ENCODE peak calls at places on chromosomes 5 and 9, in six cellular contexts. H is DND-41, M is GM23248, N is right lobe of liver, C is fibroblast of lung, G is heart left ventricle. U is an unnamed sample. For H3K4me1 and H3K9me3, the result is how much of the 10 kb centered on the place peaks cover.

GRCh38 chr5:77637170-77638074 is 1.1 kb downstream of the OTP start:
- DNase-seq in M (no peak), N (no peak), C (no peak), G (no peak), H (no peak), U (no peak)

GRCh38 chr5:144028058-144028457 is 142.4 kb downstream of the YIPF5 start:
- DNase-seq in H (no peak), N (no peak), M (peak), G (peak), C (peak), U (no peak)

GRCh38 chr9:33042528-33042927 is 17.5 kb downstream of the DNAJA1 start:
- DNase-seq in N (no peak), M (peak), G (no peak), H (no peak), C (no peak), U (no peak)

GRCh38 chr9:131636593-131636992 is 91.3 kb downstream of the PRRT1B start:
- DNase-seq in H (no peak), G (no peak), N (no peak), M (no peak), C (no peak), U (no peak)

GRCh38 chr9:10605388-10605787 is 7.4 kb downstream of the PTPRD start:
- DNase-seq in C (no peak), H (no peak), G (no peak), N (no peak), M (no peak), U (no peak)

GRCh38 chr9:114512337-114512874 is 7.1 kb upstream of the WHRN start:
- DNase-seq in M (no peak), H (no peak), N (no peak), C (no peak), G (no peak), U (no peak)

GRCh38 chr9:24817756-24818155 is 272.1 kb upstream of the IZUMO3 start:
- DNase-seq in H (no peak), C (no peak), N (no peak), M (no peak), G (no peak), U (no peak)

GRCh38 chr9:124810513-124811355 is 33.8 kb downstream of the OLFML2A start:
- DNase-seq in N (no peak), G (peak), C (peak), M (peak), H (no peak), U (no peak)

GRCh38 chr5:54695198-54695966 is 177.8 kb downstream of the SNX18 start:
- DNase-seq in C (peak), M (no peak), H (no peak), G (no peak), N (no peak), U (no peak)

GRCh38 chr5:20972419-20972925 is 984.5 kb upstream of the CDH18 start:
- DNase-seq in M (no peak), G (peak), N (no peak), H (no peak), C (peak), U (no peak)

GRCh38 chr5:84564311-84564710 is 179.6 kb upstream of the EDIL3 start:
- DNase-seq in N (no peak), M (no peak), C (peak), H (no peak), G (no peak), U (no peak)

GRCh38 chr9:134971196-134971595 is 53.5 kb upstream of the FCN1 start:
- DNase-seq in C (no peak), N (peak), M (no peak), G (no peak), H (no peak), U (no peak)

GRCh38 chr5:83583859-83584258 is 112.3 kb downstream of the VCAN start:
- DNase-seq in G (no peak), H (no peak), N (no peak), M (peak), C (peak), U (no peak)

GRCh38 chr9:132020845-132021510 is 58.7 kb downstream of the MED27 start:
- DNase-seq in M (no peak), H (no peak), G (no peak), C (peak), N (no peak), U (no peak)

GRCh38 chr9:101716629-101717028 is 21.8 kb downstream of the GRIN3A start:
- DNase-seq in H (no peak), N (no peak), G (peak), M (peak), C (no peak), U (no peak)

GRCh38 chr9:21590058-21590996 is 108.2 kb upstream of the IFNE start:
- DNase-seq in M (peak), C (peak), G (no peak), H (no peak), N (no peak), U (no peak)

GRCh38 chr9:116691607-116692006 is 4.5 kb downstream of the TRIM32 start:
- DNase-seq in N (no peak), M (no peak), C (no peak), G (no peak), H (no peak), U (peak)

GRCh38 chr5:118115791-118116190 is 872.6 kb downstream of the DTWD2 start:
- DNase-seq in C (peak), N (no peak), H (no peak), M (no peak), G (no peak), U (no peak)

GRCh38 chr5:89580976-89581375 is 698.0 kb upstream of the MEF2C start:
- DNase-seq in H (no peak), N (no peak), C (no peak), M (no peak), G (no peak), U (no peak)

GRCh38 chr9:95063300-95063699 is 254.2 kb downstream of the FANCC start:
- DNase-seq in H (no peak), M (no peak), G (no peak), C (no peak), N (no peak), U (no peak)

GRCh38 chr5:74977475-74977874 is 74.9 kb downstream of the GCNT4 start:
- DNase-seq in M (no peak), C (no peak), H (no peak), N (no peak), G (no peak), U (no peak)

GRCh38 chr5:137612576-137612975 is 113.5 kb upstream of the SPOCK1 start:
- DNase-seq in M (no peak), N (no peak), C (no peak), G (no peak), H (no peak), U (no peak)

GRCh38 chr9:136700959-136701664 is 11.3 kb upstream of the DIPK1B start:
- DNase-seq in H (no peak), N (no peak), G (no peak), C (no peak), M (no peak), U (peak)

GRCh38 chr5:54889826-54890225 is 95.6 kb downstream of the ESM1 start:
- DNase-seq in H (no peak), G (no peak), C (peak), N (no peak), M (peak), U (no peak)

GRCh38 chr5:41347569-41347968 is 134.2 kb upstream of the C6 start:
- DNase-seq in N (no peak), C (no peak), M (no peak), G (no peak), H (no peak), U (no peak)

GRCh38 chr5:116654890-116655289 is 80.3 kb upstream of the SEMA6A start:
- DNase-seq in H (no peak), C (no peak), G (no peak), N (no peak), M (no peak), U (no peak)

GRCh38 chr5:116651653-116652052 is 77.0 kb upstream of the SEMA6A start:
- DNase-seq in N (no peak), H (no peak), C (no peak), M (no peak), G (no peak), U (no peak)

GRCh38 chr5:116650964-116651363 is 76.3 kb upstream of the SEMA6A start:
- DNase-seq in N (no peak), C (no peak), G (no peak), M (no peak), H (no peak), U (no peak)

GRCh38 chr5:116652196-116652729 is 77.6 kb upstream of the SEMA6A start:
- DNase-seq in M (peak), C (peak), H (no peak), G (peak), N (no peak), U (no peak)

DNA sequence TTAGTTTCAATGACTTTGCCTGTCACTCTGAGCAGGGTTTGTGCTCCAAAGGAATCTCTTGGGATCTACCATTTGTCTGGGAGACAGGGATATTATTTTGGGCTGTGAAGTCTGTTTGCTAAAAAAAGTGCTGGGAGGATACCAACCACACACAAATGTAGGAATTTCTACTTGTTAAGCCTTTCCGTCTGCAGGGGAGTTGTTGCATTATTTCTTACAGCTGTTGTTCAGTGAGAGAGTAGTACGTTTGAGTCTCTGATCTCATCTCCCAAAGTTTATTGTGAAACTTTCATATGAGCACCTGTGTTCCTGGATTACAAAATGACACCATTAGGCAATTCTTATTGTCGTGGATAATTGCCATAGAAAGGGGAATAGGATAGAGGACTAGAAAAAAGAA is 78.3 kb upstream of the SEMA6A start:
- DNase-seq in H (no peak), G (no peak), C (peak), N (no peak), M (no peak), U (no peak)
- H3K4me1 ChIP-seq in H (under half), G (under half), C (under half), N (under half), M (under half), U (under half)

DNA sequence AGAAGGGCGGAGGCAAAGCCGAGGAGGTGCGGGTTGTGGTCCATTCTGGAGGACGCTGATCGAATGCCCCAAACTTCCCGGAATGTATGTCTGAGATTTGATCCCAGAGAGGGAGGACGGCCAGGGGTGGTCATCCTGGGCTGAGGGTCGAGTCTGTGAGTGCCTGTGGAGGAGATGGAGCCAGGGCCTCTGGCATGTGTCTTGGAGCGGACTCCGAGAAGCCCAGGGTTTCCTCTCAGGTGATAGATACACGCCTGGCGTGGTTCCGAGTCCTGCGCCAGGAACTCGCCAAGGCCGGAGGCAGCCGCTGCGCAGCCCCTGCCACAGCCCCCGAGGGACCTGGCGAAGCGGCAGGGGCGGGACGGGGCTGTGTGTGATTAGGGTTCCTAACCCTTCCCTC is 363 bp downstream of the ZNF454 start:
- DNase-seq in H (no peak), N (no peak), M (peak), C (peak), G (peak), U (no peak)
- H3K9me3 ChIP-seq in H (half or more), N (under half), M (under half), C (under half), G (under half), U (under half)

DNA sequence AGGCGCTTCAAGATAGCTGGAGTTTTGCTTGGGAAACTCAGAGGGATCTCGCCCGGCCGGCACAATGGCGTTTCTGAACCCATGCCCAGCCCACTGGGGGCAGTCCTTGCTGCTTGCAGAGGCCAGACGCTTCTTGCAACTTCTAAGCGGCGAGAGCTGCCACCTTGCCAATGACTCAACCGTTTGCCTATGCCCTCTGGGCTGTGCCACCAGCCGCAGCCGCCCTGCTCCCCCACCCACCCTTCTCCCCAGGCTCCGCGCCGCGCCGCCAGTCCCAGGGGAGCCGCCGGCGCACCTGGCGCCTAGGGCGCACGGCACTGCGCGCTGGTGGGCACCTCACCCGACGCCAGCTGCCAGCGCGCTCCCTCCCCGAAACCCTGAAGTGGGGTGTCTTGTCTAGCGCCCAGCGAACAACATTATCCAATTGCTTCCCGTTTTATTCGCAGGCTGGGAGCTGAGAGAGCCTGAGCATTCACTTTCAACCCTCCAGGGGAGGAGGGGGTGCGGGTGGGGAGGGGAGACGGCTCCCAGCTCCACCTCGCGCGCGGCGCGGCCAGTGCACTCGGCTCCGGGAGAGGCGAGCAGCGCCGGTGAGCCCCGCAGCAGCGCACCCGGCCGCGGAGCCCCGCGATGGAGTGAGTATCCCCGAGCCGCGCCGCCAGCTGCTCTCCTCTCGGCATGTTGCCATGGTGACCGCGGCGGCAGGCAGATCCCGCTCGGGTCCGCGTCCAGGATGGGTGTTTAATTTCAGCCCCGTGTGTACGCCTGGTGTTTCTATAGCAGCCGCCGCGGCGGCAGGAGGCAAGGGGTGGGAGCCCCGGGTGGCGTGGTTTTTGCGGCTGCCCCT is 139.5 kb upstream of the PALM2AKAP2 start:
- DNase-seq in H (no peak), M (peak), C (peak), N (peak), G (peak), U (no peak)
- H3K27ac ChIP-seq in H (no peak), M (no peak), C (no peak), N (no peak), G (no peak), U (no peak)

GRCh38 chr9:68832853-68833518 is 127.9 kb downstream of the PIP5K1B start:
- DNase-seq in M (no peak), H (no peak), N (no peak), G (no peak), C (no peak), U (no peak)
- H3K4me1 ChIP-seq in M (under half), H (under half), N (under half), G (under half), C (under half), U (under half)

U was measured in CD4-positive, CD25-positive, alpha-beta regulatory T cell.